ENCODE peak calls at places on chromosomes 6 and 20, in five cellular contexts. A is HepG2, Y is K562, T is IMR-90, Z is H1. I is an unnamed sample.
A peak's percentile ranks its signal among the peaks of the same experiment; 100 is the strongest.

GRCh38 chr20:58045579-58045978 is 182.9 kb downstream of the ANKRD60 start:
- DNase-seq in A (no peak), Y (no peak), T (no peak), Z (peak; percentile 28), I (no peak)

GRCh38 chr20:43752561-43753301 is 25.9 kb upstream of the GTSF1L start:
- DNase-seq in A (no peak), Y (no peak), T (peak; percentile 90), Z (no peak), I (no peak)

GRCh38 chr20:24804481-24805206 is 144.4 kb upstream of the CST7 start:
- DNase-seq in A (no peak), Y (no peak), T (no peak), Z (no peak), I (no peak)

GRCh38 chr20:41411458-41411857 is 44.8 kb upstream of the EMILIN3 start:
- DNase-seq in A (no peak), Y (no peak), T (peak; percentile 28), Z (no peak), I (peak; percentile 48)

GRCh38 chr6:70651326-70651905 is 16.3 kb upstream of the SMAP1 start:
- DNase-seq in A (no peak), Y (no peak), T (no peak), Z (no peak), I (no peak)

GRCh38 chr6:49915035-49915434 is 48.7 kb upstream of the CRISP1 start:
- DNase-seq in A (no peak), Y (no peak), T (no peak), Z (no peak), I (no peak)

GRCh38 chr6:95083506-95083905 is 493.8 kb upstream of the MANEA start:
- DNase-seq in A (no peak), Y (no peak), T (no peak), Z (no peak), I (no peak)

GRCh38 chr20:23270427-23270911 is 80.1 kb upstream of the NXT1 start:
- DNase-seq in A (peak; percentile 98), Y (no peak), T (peak; percentile 90), Z (no peak), I (peak; percentile 83)

GRCh38 chr20:61099786-61100185 is 152.3 kb upstream of the CDH4 start:
- DNase-seq in A (no peak), Y (no peak), T (no peak), Z (no peak), I (no peak)

GRCh38 chr20:22601361-22602141 is 17.2 kb upstream of the FOXA2 start:
- DNase-seq in A (peak; percentile 20), Y (no peak), T (no peak), Z (no peak), I (no peak)

GRCh38 chr6:44078795-44079671 is 48.2 kb downstream of the MRPL14 start:
- DNase-seq in A (peak; percentile 79), Y (peak; percentile 74), T (peak; percentile 67), Z (peak; percentile 91), I (peak; percentile 76)

GRCh38 chr6:23396934-23397333 is 729.1 kb upstream of the NRSN1 start:
- DNase-seq in A (no peak), Y (no peak), T (no peak), Z (no peak), I (no peak)

GRCh38 chr20:50517817-50518154 is 7.6 kb downstream of the PTPN1 start:
- DNase-seq in A (no peak), Y (no peak), T (no peak), Z (no peak), I (no peak)

GRCh38 chr6:127376685-127377084 is 33.3 kb upstream of the ECHDC1 start:
- DNase-seq in A (no peak), Y (no peak), T (peak; percentile 16), Z (no peak), I (no peak)

GRCh38 chr6:116154887-116155286 is 29.0 kb upstream of the COL10A1 start:
- DNase-seq in A (no peak), Y (no peak), T (no peak), Z (no peak), I (no peak)

GRCh38 chr6:3751019-3751729 is at the start of gene PXDC1:
- DNase-seq in A (no peak), Y (no peak), T (no peak), Z (peak; percentile 70), I (peak; percentile 28)

DNA sequence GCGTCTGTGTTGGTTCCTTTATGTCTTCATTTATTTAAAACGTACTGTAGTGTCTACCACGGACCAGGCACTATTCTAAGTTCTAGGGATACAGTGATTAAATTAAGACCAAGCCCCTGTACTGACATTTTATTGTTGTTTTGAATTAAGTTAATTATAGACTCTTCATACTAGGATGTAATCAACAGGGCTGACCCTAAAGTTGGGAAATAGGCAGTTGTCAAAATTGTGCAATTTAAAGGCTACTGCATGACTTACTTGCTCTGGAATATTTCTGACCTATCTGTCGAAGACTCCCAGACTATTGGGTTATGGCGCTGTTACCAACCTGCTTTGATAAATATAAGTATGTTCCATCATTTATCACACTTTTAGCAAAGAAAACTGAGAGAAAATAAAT is 6.7 kb downstream of the MYO6 start:
- DNase-seq in A (no peak), Y (no peak), T (no peak), Z (no peak), I (no peak)
- H3K9ac ChIP-seq in A (no peak overlapping the region), Y (no peak overlapping the region), T (no peak overlapping the region), Z (no peak overlapping the region), I (no peak overlapping the region)

GRCh38 chr20:36573798-36574277 is 441 bp downstream of the TGIF2 start:
- DNase-seq in A (peak; percentile 48), Y (peak; percentile 70), T (no peak), Z (no peak), I (peak; percentile 29)

GRCh38 chr20:36573103-36573797 is at the start of gene TGIF2:
- DNase-seq in A (peak; percentile 92), Y (peak; percentile 97), T (peak; percentile 81), Z (peak; percentile 95), I (peak; percentile 84)

GRCh38 chr20:36574278-36575065 is 1.1 kb downstream of the TGIF2 start:
- DNase-seq in A (peak; percentile 73), Y (peak; percentile 77), T (peak; percentile 38), Z (peak; percentile 81), I (peak; percentile 58)

GRCh38 chr20:36571564-36572504 is 1.6 kb upstream of the TGIF2 start:
- DNase-seq in A (peak; percentile 73), Y (peak; percentile 68), T (no peak), Z (peak; percentile 70), I (no peak)

DNA sequence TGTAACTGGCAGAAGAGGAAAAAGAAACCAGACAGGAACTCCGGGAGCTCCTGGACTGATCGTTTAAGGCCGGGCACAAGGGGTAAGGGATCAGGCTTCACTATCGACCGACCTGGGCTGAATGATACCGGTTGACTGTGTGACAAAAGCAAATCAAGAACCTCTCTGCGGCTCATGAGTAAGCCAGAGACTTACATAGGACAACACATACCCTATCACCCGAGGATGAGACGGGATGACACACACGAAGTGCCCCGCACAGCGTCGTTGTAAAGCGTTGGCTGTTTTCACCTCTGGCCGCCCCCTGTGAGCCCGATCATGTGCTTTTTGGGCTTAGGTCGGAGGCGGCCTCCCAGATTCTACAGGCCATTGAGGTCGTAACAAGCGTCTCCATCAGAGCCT is 695 bp upstream of the TGIF2 start:
- DNase-seq in A (peak; percentile 65), Y (peak; percentile 43), T (peak; percentile 51), Z (no peak), I (no peak)
- TF ChIP-seq POLR2A in A (no peak), Y (no peak), T (no peak), Z (peak; percentile 61), I (no peak)

GRCh38 chr20:37915434-37915787 is 12.5 kb downstream of the VSTM2L start:
- DNase-seq in A (no peak), Y (no peak), T (no peak), Z (no peak), I (no peak)

GRCh38 chr20:37914367-37914671 is 11.4 kb downstream of the VSTM2L start:
- DNase-seq in A (no peak), Y (no peak), T (no peak), Z (no peak), I (no peak)

GRCh38 chr20:37915800-37916570 is 13.1 kb downstream of the VSTM2L start:
- DNase-seq in A (peak; percentile 40), Y (peak; percentile 53), T (no peak), Z (peak; percentile 77), I (no peak)

GRCh38 chr20:37913563-37914366 is 10.8 kb downstream of the VSTM2L start:
- DNase-seq in A (no peak), Y (no peak), T (no peak), Z (no peak), I (no peak)

DNA sequence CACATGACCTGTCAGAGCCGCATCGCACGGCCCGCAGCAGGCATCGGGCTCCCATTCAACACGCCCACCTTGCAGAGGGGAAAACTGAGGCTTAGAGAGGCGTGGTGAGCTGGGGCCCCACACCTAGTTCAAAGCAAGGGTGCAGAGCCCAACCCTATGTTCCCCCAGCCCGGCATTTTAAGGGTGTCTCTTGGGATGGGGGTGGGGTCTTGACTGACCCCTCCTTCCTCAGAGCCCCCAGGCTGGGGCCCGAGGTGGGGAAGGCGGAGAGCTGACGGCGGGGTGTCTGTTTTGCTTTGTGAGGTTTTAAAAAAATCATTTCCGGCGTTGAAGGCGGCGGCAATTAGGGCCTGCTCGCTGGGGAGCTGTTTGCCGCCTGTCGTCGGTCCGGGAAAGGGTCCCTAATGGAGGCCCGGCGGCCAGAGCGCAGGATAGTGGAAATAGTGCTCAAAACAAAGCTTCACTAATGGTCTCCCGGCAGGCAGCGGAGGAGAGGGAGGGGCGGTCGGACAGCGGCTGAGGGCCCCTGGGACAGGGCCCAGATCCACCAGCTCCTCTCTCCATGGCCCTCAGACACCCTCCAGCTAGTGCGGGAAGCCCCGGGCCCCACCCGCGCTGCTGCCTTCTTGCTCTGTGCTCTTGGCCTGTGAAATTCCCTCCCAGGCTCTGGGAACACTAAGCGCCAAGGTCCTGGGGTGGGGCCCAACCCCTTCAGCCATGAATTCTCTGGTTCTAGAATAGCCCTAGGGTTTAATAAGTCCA is 11.9 kb downstream of the VSTM2L start:
- DNase-seq in A (peak; percentile 41), Y (no peak), T (no peak), Z (peak; percentile 82), I (no peak)
- H3K9ac ChIP-seq in A (peak overlapping the region; percentile 57), Y (peak overlapping the region; percentile 36), T (no peak overlapping the region), Z (no peak overlapping the region), I (no peak overlapping the region)

GRCh38 chr6:138227316-138227781 is 9.1 kb upstream of the PBOV1 start:
- DNase-seq in A (peak; percentile 80), Y (no peak), T (no peak), Z (no peak), I (no peak)

GRCh38 chr6:138231399-138231886 is 13.2 kb upstream of the PBOV1 start:
- DNase-seq in A (peak; percentile 72), Y (no peak), T (no peak), Z (no peak), I (peak; percentile 56)

GRCh38 chr6:138230759-138231398 is 12.6 kb upstream of the PBOV1 start:
- DNase-seq in A (no peak), Y (no peak), T (no peak), Z (no peak), I (no peak)

GRCh38 chr6:138229072-138229471 is 10.8 kb upstream of the PBOV1 start:
- DNase-seq in A (no peak), Y (no peak), T (no peak), Z (no peak), I (no peak)

DNA sequence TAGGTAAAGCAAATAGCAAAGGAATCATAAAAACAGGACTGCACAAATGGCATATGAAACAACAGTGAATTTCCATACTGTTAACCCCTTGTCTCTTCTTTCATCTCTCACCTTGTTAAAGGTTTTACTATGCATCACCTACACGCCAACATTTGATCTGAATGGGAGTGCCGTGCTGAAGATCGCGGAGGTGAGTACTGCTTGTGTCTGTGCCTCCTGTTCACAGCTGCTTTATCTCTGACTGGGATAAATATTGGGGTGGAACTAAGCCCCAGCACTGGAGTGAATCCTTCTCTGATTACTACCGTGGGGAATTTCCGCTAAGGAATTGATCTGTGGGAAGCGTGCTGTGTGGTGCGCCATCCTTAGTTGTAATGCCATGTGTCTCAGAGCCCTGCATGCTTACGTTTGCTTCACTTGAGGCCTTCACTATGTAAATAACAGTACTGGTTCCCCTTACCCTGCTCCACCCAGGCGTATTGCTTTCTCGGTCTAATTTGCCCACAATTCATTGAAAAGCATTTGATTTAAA is 11.4 kb upstream of the PBOV1 start:
- DNase-seq in A (no peak), Y (no peak), T (no peak), Z (no peak), I (no peak)
- TF ChIP-seq POLR2A in A (no peak), Y (no peak), T (no peak), Z (no peak), I (no peak)